ENCODE peak calls at places on chromosomes 7 and 10, in four cellular contexts. D is Caki2, K is NCI-H774, N is AG09319. O is an unnamed sample.

GRCh38 chr10:74314166-74314565 is 163.1 kb downstream of the ADK start:
- DNase-seq in D (no peak), K (no peak), N (no peak), O (no peak)

GRCh38 chr10:103843854-103844567 is 11.4 kb downstream of the SH3PXD2A start:
- DNase-seq in D (no peak), K (no peak), N (peak; percentile 58), O (no peak)

GRCh38 chr10:123991622-123992570 is 100.3 kb upstream of the CPXM2 start:
- DNase-seq in D (no peak), K (no peak), N (no peak), O (no peak)

GRCh38 chr7:77415822-77416620 is at the start of gene GSAP:
- DNase-seq in D (peak; percentile 74), K (peak; percentile 54), N (no peak), O (peak; percentile 57)

GRCh38 chr10:15167411-15168295 is 840 bp downstream of the NMT2 start:
- DNase-seq in D (peak; percentile 62), K (no peak), N (no peak), O (peak; percentile 55)

GRCh38 chr10:13587367-13587766 is 602 bp downstream of the PRPF18 start:
- DNase-seq in D (no peak), K (no peak), N (no peak), O (peak; percentile 5)

GRCh38 chr7:16438988-16439387 is 17.6 kb upstream of the CRPPA start:
- DNase-seq in D (no peak), K (no peak), N (no peak), O (no peak)

GRCh38 chr7:139560678-139561077 is 37.2 kb downstream of the CLEC2L start:
- DNase-seq in D (no peak), K (no peak), N (no peak), O (no peak)

GRCh38 chr7:37162106-37162505 is 286.6 kb downstream of the ELMO1 start:
- DNase-seq in D (no peak), K (no peak), N (no peak), O (no peak)

GRCh38 chr7:81064446-81064845 is 145.6 kb upstream of the SEMA3C start:
- DNase-seq in D (no peak), K (no peak), N (no peak), O (no peak)

GRCh38 chr7:2819954-2820397 is 24.1 kb downstream of the GNA12 start:
- DNase-seq in D (no peak), K (no peak), N (no peak), O (no peak)

GRCh38 chr7:11934766-11935165 is 102.8 kb upstream of the THSD7A start:
- DNase-seq in D (peak; percentile 28), K (no peak), N (no peak), O (no peak)

GRCh38 chr7:26675143-26675887 is 189.1 kb downstream of the SKAP2 start:
- DNase-seq in D (no peak), K (no peak), N (no peak), O (no peak)

GRCh38 chr10:73746721-73747120 is 2.5 kb downstream of the SEC24C start:
- DNase-seq in D (no peak), K (no peak), N (no peak), O (no peak)

GRCh38 chr7:129657363-129657762 is 45.8 kb downstream of the NRF1 start:
- DNase-seq in D (no peak), K (no peak), N (no peak), O (no peak)

O was measured in SW480.